ENCODE peak calls at places on chromosomes 1 and 21, in five cellular contexts. One of them, this sample, is unnamed.
A peak's percentile ranks its signal among the peaks of the same experiment; 100 is the strongest.

GRCh38 chr1:117500584-117500983 is 105.3 kb upstream of the TENT5C start:
- DNase-seq in K562: no peak
- DNase-seq in mammary epithelial cell: no peak
- DNase-seq in WTC11: no peak
- DNase-seq in BE2C: no peak
- DNase-seq in this sample: no peak

GRCh38 chr1:56064705-56065104 is 514.7 kb downstream of the PLPP3 start:
- DNase-seq in K562: no peak
- DNase-seq in mammary epithelial cell: peak; percentile 93
- DNase-seq in WTC11: no peak
- DNase-seq in BE2C: no peak
- DNase-seq in this sample: no peak

GRCh38 chr1:226279498-226279897 is 29.5 kb downstream of the LIN9 start:
- DNase-seq in K562: no peak
- DNase-seq in mammary epithelial cell: no peak
- DNase-seq in WTC11: no peak
- DNase-seq in BE2C: no peak
- DNase-seq in this sample: no peak

GRCh38 chr21:39313042-39313456 is 383 bp downstream of the BRWD1 start:
- DNase-seq in K562: peak; percentile 79
- DNase-seq in mammary epithelial cell: no peak
- DNase-seq in WTC11: peak; percentile 40
- DNase-seq in BE2C: peak; percentile 34
- DNase-seq in this sample: no peak

GRCh38 chr1:48530727-48531351 is 58.8 kb upstream of the SPATA6 start:
- DNase-seq in K562: peak; percentile 92
- DNase-seq in mammary epithelial cell: peak; percentile 56
- DNase-seq in WTC11: peak; percentile 98
- DNase-seq in BE2C: peak; percentile 83
- DNase-seq in this sample: no peak

GRCh38 chr1:157775101-157775870 is 1.6 kb downstream of the FCRL2 start:
- DNase-seq in K562: no peak
- DNase-seq in mammary epithelial cell: no peak
- DNase-seq in WTC11: no peak
- DNase-seq in BE2C: no peak
- DNase-seq in this sample: no peak

GRCh38 chr1:178019622-178020021 is 49.8 kb upstream of the SEC16B start:
- DNase-seq in K562: no peak
- DNase-seq in mammary epithelial cell: peak; percentile 28
- DNase-seq in WTC11: no peak
- DNase-seq in BE2C: no peak
- DNase-seq in this sample: no peak

GRCh38 chr1:56550132-56550531 is 29.2 kb downstream of the PLPP3 start:
- DNase-seq in K562: no peak
- DNase-seq in mammary epithelial cell: no peak
- DNase-seq in WTC11: peak; percentile 39
- DNase-seq in BE2C: no peak
- DNase-seq in this sample: no peak

GRCh38 chr21:42562258-42562657 is 48.6 kb downstream of the SLC37A1 start:
- DNase-seq in K562: no peak
- DNase-seq in mammary epithelial cell: no peak
- DNase-seq in WTC11: peak; percentile 4
- DNase-seq in BE2C: no peak
- DNase-seq in this sample: no peak

GRCh38 chr1:208291923-208292711 is 47.9 kb upstream of the PLXNA2 start:
- DNase-seq in K562: no peak
- DNase-seq in mammary epithelial cell: no peak
- DNase-seq in WTC11: no peak
- DNase-seq in BE2C: no peak
- DNase-seq in this sample: no peak

GRCh38 chr1:226335653-226336052 is 26.7 kb upstream of the LIN9 start:
- DNase-seq in K562: no peak
- DNase-seq in mammary epithelial cell: no peak
- DNase-seq in WTC11: no peak
- DNase-seq in BE2C: no peak
- DNase-seq in this sample: no peak

GRCh38 chr21:29221259-29221744 is 77.4 kb upstream of the BACH1 start:
- DNase-seq in K562: no peak
- DNase-seq in mammary epithelial cell: no peak
- DNase-seq in WTC11: no peak
- DNase-seq in BE2C: no peak
- DNase-seq in this sample: no peak

GRCh38 chr1:154609398-154610380 is 1.7 kb upstream of the ADAR start:
- DNase-seq in K562: no peak
- DNase-seq in mammary epithelial cell: peak; percentile 37
- DNase-seq in WTC11: peak; percentile 65
- DNase-seq in BE2C: no peak
- DNase-seq in this sample: no peak

GRCh38 chr1:184368354-184368753 is 18.5 kb upstream of the C1orf21 start:
- DNase-seq in K562: no peak
- DNase-seq in mammary epithelial cell: no peak
- DNase-seq in WTC11: no peak
- DNase-seq in BE2C: no peak
- DNase-seq in this sample: no peak

GRCh38 chr1:12148160-12148957 is 18.4 kb upstream of the TNFRSF1B start:
- DNase-seq in K562: peak; percentile 50
- DNase-seq in mammary epithelial cell: no peak
- DNase-seq in WTC11: no peak
- DNase-seq in BE2C: no peak
- DNase-seq in this sample: no peak

GRCh38 chr1:208597571-208597970 is 353.4 kb upstream of the PLXNA2 start:
- DNase-seq in K562: no peak
- DNase-seq in mammary epithelial cell: no peak
- DNase-seq in WTC11: no peak
- DNase-seq in BE2C: no peak
- DNase-seq in this sample: no peak

GRCh38 chr1:25068829-25069228 is 138.8 kb upstream of the RUNX3 start:
- DNase-seq in K562: peak; percentile 49
- DNase-seq in mammary epithelial cell: no peak
- DNase-seq in WTC11: no peak
- DNase-seq in BE2C: no peak
- DNase-seq in this sample: no peak

GRCh38 chr1:222064388-222065201 is 322.7 kb upstream of the DUSP10 start:
- DNase-seq in K562: no peak
- DNase-seq in mammary epithelial cell: peak; percentile 84
- DNase-seq in WTC11: no peak
- DNase-seq in BE2C: peak; percentile 35
- DNase-seq in this sample: no peak

GRCh38 chr21:45016491-45017375 is 57.6 kb upstream of the ADARB1 start:
- DNase-seq in K562: no peak
- DNase-seq in mammary epithelial cell: no peak
- DNase-seq in WTC11: peak; percentile 10
- DNase-seq in BE2C: no peak
- DNase-seq in this sample: no peak

DNA sequence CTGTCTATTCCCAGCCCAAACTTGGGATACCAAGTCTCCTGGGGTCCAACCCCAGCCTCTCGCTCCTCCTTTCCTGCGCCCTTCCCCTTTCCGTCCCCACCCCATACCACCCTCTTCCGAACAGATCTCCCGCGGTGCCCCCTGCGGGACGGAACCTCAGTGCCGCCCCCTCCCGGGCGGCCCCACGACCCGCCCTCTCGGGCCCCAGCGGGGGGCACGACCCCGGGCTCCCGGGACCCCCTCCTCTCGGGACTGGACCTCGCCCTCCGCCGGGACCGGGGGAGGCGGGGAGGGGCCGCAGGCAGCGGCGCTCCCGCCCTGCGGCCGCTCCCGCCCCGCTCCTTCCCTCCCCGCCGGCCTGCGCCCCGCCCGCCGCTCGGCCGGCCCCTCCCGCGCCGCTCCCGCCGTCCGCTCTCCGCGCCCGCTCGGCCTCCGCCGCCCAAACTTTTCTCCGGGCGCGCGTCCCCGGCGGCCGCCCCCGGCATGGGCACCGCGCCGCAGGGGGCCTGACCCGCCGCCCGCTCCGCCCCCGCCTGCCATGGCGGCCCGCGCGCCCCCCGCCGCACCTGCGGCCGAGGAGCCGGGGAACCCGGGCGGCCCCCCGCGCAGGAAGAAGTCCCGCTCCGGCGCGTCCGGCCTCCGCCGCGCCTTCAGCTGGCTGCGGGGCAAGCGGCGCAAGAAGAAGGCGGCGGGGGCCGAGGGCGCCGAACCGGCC is 39.0 kb upstream of the SYNC start:
- DNase-seq in K562: peak; percentile 97
- DNase-seq in mammary epithelial cell: no peak
- DNase-seq in WTC11: no peak
- DNase-seq in BE2C: no peak
- DNase-seq in this sample: no peak
- TF ChIP-seq CTCF in K562: peak; percentile 61
- TF ChIP-seq CTCF in mammary epithelial cell: no peak
- TF ChIP-seq CTCF in WTC11: no peak
- TF ChIP-seq CTCF in BE2C: peak; percentile 18
- TF ChIP-seq CTCF in this sample: peak; percentile 13

GRCh38 chr1:13469343-13469742 is 44.5 kb downstream of the LRRC38 start:
- DNase-seq in K562: peak; percentile 25
- DNase-seq in mammary epithelial cell: no peak
- DNase-seq in WTC11: peak; percentile 11
- DNase-seq in BE2C: no peak
- DNase-seq in this sample: no peak
- TF ChIP-seq CTCF in K562: peak; percentile 28
- TF ChIP-seq CTCF in mammary epithelial cell: no peak
- TF ChIP-seq CTCF in WTC11: no peak
- TF ChIP-seq CTCF in BE2C: no peak
- TF ChIP-seq CTCF in this sample: no peak

GRCh38 chr1:23483327-23484252 is at the start of gene ASAP3:
- DNase-seq in K562: no peak
- DNase-seq in mammary epithelial cell: peak; percentile 25
- DNase-seq in WTC11: peak; percentile 76
- DNase-seq in BE2C: no peak
- DNase-seq in this sample: no peak
- TF ChIP-seq CTCF in K562: peak; percentile 29
- TF ChIP-seq CTCF in mammary epithelial cell: no peak
- TF ChIP-seq CTCF in WTC11: no peak
- TF ChIP-seq CTCF in BE2C: no peak
- TF ChIP-seq CTCF in this sample: no peak

GRCh38 chr1:217053666-217054065 is 330.4 kb upstream of the ESRRG start:
- DNase-seq in K562: no peak
- DNase-seq in mammary epithelial cell: no peak
- DNase-seq in WTC11: no peak
- DNase-seq in BE2C: no peak
- DNase-seq in this sample: no peak

GRCh38 chr1:217049081-217049480 is 325.9 kb upstream of the ESRRG start:
- DNase-seq in K562: no peak
- DNase-seq in mammary epithelial cell: no peak
- DNase-seq in WTC11: no peak
- DNase-seq in BE2C: no peak
- DNase-seq in this sample: no peak

GRCh38 chr1:217052196-217052595 is 329.0 kb upstream of the ESRRG start:
- DNase-seq in K562: no peak
- DNase-seq in mammary epithelial cell: peak; percentile 60
- DNase-seq in WTC11: no peak
- DNase-seq in BE2C: no peak
- DNase-seq in this sample: no peak

DNA sequence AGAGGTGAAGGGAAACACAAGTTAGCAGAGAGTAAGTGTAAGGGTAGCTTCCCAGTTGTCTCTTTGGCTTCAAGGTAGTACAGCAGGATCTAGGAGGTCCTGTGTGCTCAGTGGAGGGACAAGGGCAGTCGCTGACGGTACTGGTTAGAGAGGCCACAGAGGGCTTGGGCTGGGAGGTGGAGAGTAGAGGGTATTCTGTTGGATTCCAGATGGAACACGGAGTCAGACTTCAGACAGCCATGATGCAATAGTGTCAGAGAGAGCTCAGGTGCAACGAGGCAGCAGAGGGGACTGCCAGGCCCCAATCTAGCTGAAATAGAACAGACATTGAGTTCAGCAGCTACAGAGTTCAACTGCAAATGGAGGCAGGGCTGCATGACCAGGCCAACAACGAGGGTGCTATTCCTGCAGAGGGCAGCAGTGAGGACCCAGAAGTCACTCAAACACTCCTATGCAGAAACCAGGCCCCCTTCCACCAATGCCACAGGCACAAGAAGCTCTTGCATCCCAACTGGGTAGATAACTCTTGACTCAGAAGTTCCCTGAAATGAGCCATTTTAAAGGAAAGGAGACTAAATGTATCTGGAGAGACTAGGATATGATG is 325.0 kb upstream of the ESRRG start:
- DNase-seq in K562: no peak
- DNase-seq in mammary epithelial cell: no peak
- DNase-seq in WTC11: peak; percentile 77
- DNase-seq in BE2C: peak; percentile 61
- DNase-seq in this sample: no peak
- TF ChIP-seq CTCF in K562: peak; percentile 12
- TF ChIP-seq CTCF in mammary epithelial cell: peak; percentile 12
- TF ChIP-seq CTCF in WTC11: peak; percentile 46
- TF ChIP-seq CTCF in BE2C: peak; percentile 68
- TF ChIP-seq CTCF in this sample: no peak

This sample was measured in natural killer cell.